ENCODE peak calls at places on chromosomes 11 and 22, in six cellular contexts. K, S, B, Y, U and T are unnamed samples.

GRCh38 chr11:130070109-130070828 is 575 bp downstream of the APLP2 start:
- DNase-seq in U (peak; percentile 72), K (peak; percentile 31), Y (peak; percentile 64), S (peak; percentile 60), B (peak; percentile 36), T (peak; percentile 61)

GRCh38 chr11:76153609-76153949 is 52.7 kb downstream of the WNT11 start:
- DNase-seq in K (no peak), Y (no peak), B (peak; percentile 78), U (peak; percentile 54), S (no peak), T (no peak)

GRCh38 chr11:9642894-9643293 is 21.0 kb upstream of the SWAP70 start:
- DNase-seq in S (no peak), U (no peak), Y (no peak), K (no peak), B (no peak), T (no peak)

GRCh38 chr11:23288001-23288783 is 427.9 kb upstream of the CCDC179 start:
- DNase-seq in U (peak; percentile 84), Y (no peak), K (peak; percentile 95), S (no peak), B (peak; percentile 86), T (no peak)

GRCh38 chr22:45581549-45582080 is 78.9 kb downstream of the FBLN1 start:
- DNase-seq in K (no peak), B (no peak), U (no peak), Y (no peak), S (no peak), T (no peak)

GRCh38 chr11:58923300-58923788 is 15.9 kb upstream of the GLYATL1 start:
- DNase-seq in K (peak; percentile 47), U (peak; percentile 57), S (no peak), Y (peak; percentile 11), B (peak; percentile 89), T (no peak)

GRCh38 chr22:21818487-21819182 is 48.8 kb downstream of the MAPK1 start:
- DNase-seq in S (no peak), Y (no peak), K (no peak), B (no peak), U (no peak), T (no peak)

GRCh38 chr11:130208241-130209127 is 48.9 kb downstream of the ST14 start:
- DNase-seq in K (no peak), B (no peak), S (no peak), U (no peak), Y (no peak), T (no peak)

GRCh38 chr11:86172894-86173293 is 71.7 kb upstream of the EED start:
- DNase-seq in Y (no peak), U (peak; percentile 47), K (no peak), B (peak; percentile 41), S (no peak), T (no peak)

GRCh38 chr11:120134931-120135228 is 3.0 kb downstream of the TRIM29 start:
- DNase-seq in U (no peak), B (no peak), S (no peak), K (no peak), Y (no peak), T (no peak)

GRCh38 chr22:26724414-26724813 is 67.0 kb downstream of the MIAT start:
- DNase-seq in B (no peak), Y (no peak), U (no peak), S (no peak), K (no peak), T (no peak)

GRCh38 chr22:42788021-42788420 is 67.4 kb upstream of the A4GALT start:
- DNase-seq in Y (no peak), B (no peak), S (no peak), K (no peak), U (no peak), T (no peak)

GRCh38 chr11:9125185-9125886 is 33.9 kb upstream of the SCUBE2 start:
- DNase-seq in B (no peak), Y (no peak), S (no peak), K (no peak), U (no peak), T (no peak)

GRCh38 chr11:57751676-57752253 is at the start of gene BTBD18:
- DNase-seq in Y (peak; percentile 38), B (peak; percentile 69), S (peak; percentile 39), U (peak; percentile 72), K (peak; percentile 42), T (no peak)

GRCh38 chr22:22127100-22127499 is 117.5 kb upstream of the VPREB1 start:
- DNase-seq in K (no peak), B (no peak), Y (no peak), U (no peak), S (no peak), T (no peak)

GRCh38 chr22:32534252-32535215 is 59.9 kb downstream of the FBXO7 start:
- DNase-seq in Y (no peak), K (no peak), U (no peak), S (peak; percentile 42), B (no peak), T (peak; percentile 57)

GRCh38 chr11:68954970-68955958 is 25.5 kb downstream of the MRGPRD start:
- DNase-seq in S (peak; percentile 63), B (peak; percentile 16), K (peak; percentile 21), Y (peak; percentile 15), U (peak; percentile 8), T (peak; percentile 62)

GRCh38 chr22:38080847-38081635 is 2.9 kb downstream of the SLC16A8 start:
- DNase-seq in Y (peak; percentile 48), K (no peak), B (peak; percentile 43), S (peak; percentile 59), U (peak; percentile 43), T (peak; percentile 62)

GRCh38 chr11:23502821-23503220 is 642.5 kb upstream of the CCDC179 start:
- DNase-seq in Y (no peak), U (peak; percentile 37), K (no peak), S (no peak), B (no peak), T (no peak)

GRCh38 chr22:42919199-42919598 is 62.1 kb upstream of the ARFGAP3 start:
- DNase-seq in U (peak; percentile 45), K (peak; percentile 28), Y (no peak), B (peak; percentile 44), S (no peak), T (no peak)

GRCh38 chr22:41075946-41076345 is 16.4 kb upstream of the EP300 start:
- DNase-seq in B (no peak), Y (no peak), K (no peak), U (no peak), S (no peak), T (no peak)

GRCh38 chr11:9566561-9567063 is 6.9 kb upstream of the WEE1 start:
- DNase-seq in U (peak; percentile 86), B (no peak), K (no peak), Y (no peak), S (no peak), T (no peak)

GRCh38 chr11:67371199-67371548 is 2.2 kb downstream of the CLCF1 start:
- DNase-seq in Y (no peak), K (no peak), B (no peak), U (no peak), S (no peak), T (no peak)

GRCh38 chr11:4095509-4096230 is 1.1 kb downstream of the RRM1 start:
- DNase-seq in B (peak; percentile 87), K (peak; percentile 75), U (peak; percentile 67), S (no peak), Y (peak; percentile 22), T (no peak)

GRCh38 chr22:40210814-40211213 is 33.1 kb downstream of the TNRC6B start:
- DNase-seq in B (no peak), K (no peak), U (no peak), S (no peak), Y (no peak), T (no peak)

GRCh38 chr11:61460986-61461385 is 31.1 kb downstream of the SDHAF2 start:
- DNase-seq in Y (no peak), B (no peak), S (no peak), U (no peak), K (no peak), T (no peak)

GRCh38 chr22:19892925-19893324 is 38.3 kb upstream of the GNB1L start:
- DNase-seq in U (no peak), Y (no peak), S (no peak), K (no peak), B (no peak), T (no peak)

GRCh38 chr11:33897761-33898403 is 6.0 kb upstream of the LMO2 start:
- DNase-seq in K (no peak), U (no peak), S (no peak), Y (no peak), B (peak; percentile 53), T (no peak)

GRCh38 chr11:47269002-47269828 is 718 bp upstream of the MADD start:
- DNase-seq in K (peak; percentile 93), Y (peak; percentile 93), S (peak; percentile 93), U (peak; percentile 93), B (peak; percentile 87), T (peak; percentile 95)

GRCh38 chr22:38350444-38351359 is 33.5 kb upstream of the CSNK1E start:
- DNase-seq in K (no peak), U (no peak), B (no peak), S (no peak), Y (no peak), T (no peak)

GRCh38 chr22:47384977-47385376 is 622.5 kb downstream of the TBC1D22A start:
- DNase-seq in B (no peak), Y (no peak), S (peak; percentile 10), U (no peak), K (no peak), T (no peak)

GRCh38 chr22:36775589-36775965 is 342 bp downstream of the IFT27 start:
- DNase-seq in K (no peak), Y (no peak), S (peak; percentile 40), B (no peak), U (peak; percentile 49), T (peak; percentile 55)

GRCh38 chr22:37324340-37325023 is 42.2 kb downstream of the CYTH4 start:
- DNase-seq in B (no peak), U (no peak), Y (no peak), S (no peak), K (no peak), T (no peak)

GRCh38 chr11:73415854-73416615 is 39.8 kb downstream of the RELT start:
- DNase-seq in S (no peak), K (peak; percentile 54), Y (no peak), U (peak; percentile 27), B (peak; percentile 34), T (no peak)